ENCODE peak calls at places on chromosomes 11 and 22, in five cellular contexts. One of them, this sample, is unnamed.

GRCh38 chr11:16087886-16088285 is 268.5 kb downstream of the SOX6 start:
- DNase-seq in midbrain: no peak
- DNase-seq in T follicular helper cell: no peak
- DNase-seq in right lobe of liver: no peak
- DNase-seq in NCI-H1417: no peak
- DNase-seq in this sample: no peak

GRCh38 chr11:18491924-18492323 is 34.8 kb downstream of the TSG101 start:
- DNase-seq in NCI-H1417: no peak
- DNase-seq in T follicular helper cell: no peak
- DNase-seq in right lobe of liver: no peak
- DNase-seq in midbrain: no peak
- DNase-seq in this sample: no peak

GRCh38 chr22:43434601-43435311 is 22.9 kb downstream of the MPPED1 start:
- DNase-seq in NCI-H1417: no peak
- DNase-seq in T follicular helper cell: no peak
- DNase-seq in midbrain: no peak
- DNase-seq in right lobe of liver: no peak
- DNase-seq in this sample: no peak

GRCh38 chr11:396948-397548 is 3.0 kb downstream of the PKP3 start:
- DNase-seq in right lobe of liver: no peak
- DNase-seq in midbrain: peak; percentile 2
- DNase-seq in NCI-H1417: no peak
- DNase-seq in T follicular helper cell: no peak
- DNase-seq in this sample: no peak

GRCh38 chr11:123168236-123168635 is 26.8 kb downstream of the CLMP start:
- DNase-seq in midbrain: no peak
- DNase-seq in NCI-H1417: no peak
- DNase-seq in T follicular helper cell: no peak
- DNase-seq in right lobe of liver: no peak
- DNase-seq in this sample: no peak

GRCh38 chr11:12539570-12539969 is 134.7 kb upstream of the TEAD1 start:
- DNase-seq in right lobe of liver: no peak
- DNase-seq in NCI-H1417: no peak
- DNase-seq in midbrain: no peak
- DNase-seq in T follicular helper cell: no peak
- DNase-seq in this sample: peak; percentile 86

GRCh38 chr11:18668131-18668530 is 30.4 kb upstream of the TMEM86A start:
- DNase-seq in T follicular helper cell: no peak
- DNase-seq in right lobe of liver: no peak
- DNase-seq in NCI-H1417: no peak
- DNase-seq in midbrain: no peak
- DNase-seq in this sample: no peak

GRCh38 chr11:64870176-64870892 is 8.1 kb downstream of the EHD1 start:
- DNase-seq in T follicular helper cell: no peak
- DNase-seq in right lobe of liver: peak; percentile 63
- DNase-seq in NCI-H1417: no peak
- DNase-seq in midbrain: no peak
- DNase-seq in this sample: no peak

GRCh38 chr11:128956401-128957203 is 13.9 kb upstream of the TP53AIP1 start:
- DNase-seq in T follicular helper cell: no peak
- DNase-seq in midbrain: peak; percentile 79
- DNase-seq in right lobe of liver: no peak
- DNase-seq in NCI-H1417: peak; percentile 53
- DNase-seq in this sample: peak; percentile 59

GRCh38 chr11:82889133-82890001 is 10.9 kb downstream of the PRCP start:
- DNase-seq in right lobe of liver: no peak
- DNase-seq in T follicular helper cell: no peak
- DNase-seq in NCI-H1417: no peak
- DNase-seq in midbrain: no peak
- DNase-seq in this sample: no peak

GRCh38 chr11:67483901-67484665 is 1.3 kb downstream of the AIP start:
- DNase-seq in NCI-H1417: no peak
- DNase-seq in midbrain: no peak
- DNase-seq in right lobe of liver: no peak
- DNase-seq in T follicular helper cell: no peak
- DNase-seq in this sample: no peak

GRCh38 chr22:16949561-16949960 is 58.5 kb downstream of the GAB4 start:
- DNase-seq in right lobe of liver: no peak
- DNase-seq in NCI-H1417: no peak
- DNase-seq in midbrain: no peak
- DNase-seq in T follicular helper cell: no peak
- DNase-seq in this sample: no peak

GRCh38 chr11:18743365-18743764 is 17.4 kb upstream of the IGSF22 start:
- DNase-seq in T follicular helper cell: no peak
- DNase-seq in midbrain: no peak
- DNase-seq in NCI-H1417: no peak
- DNase-seq in right lobe of liver: no peak
- DNase-seq in this sample: no peak

GRCh38 chr11:27786864-27787263 is 86.6 kb upstream of the BDNF start:
- DNase-seq in midbrain: no peak
- DNase-seq in NCI-H1417: no peak
- DNase-seq in right lobe of liver: no peak
- DNase-seq in T follicular helper cell: no peak
- DNase-seq in this sample: no peak

GRCh38 chr11:62336949-62337681 is at the start of gene ASRGL1:
- DNase-seq in right lobe of liver: peak; percentile 91
- DNase-seq in T follicular helper cell: peak; percentile 59
- DNase-seq in midbrain: peak; percentile 91
- DNase-seq in NCI-H1417: peak; percentile 93
- DNase-seq in this sample: peak; percentile 22

GRCh38 chr22:41181349-41182241 is 23.5 kb upstream of the L3MBTL2 start:
- DNase-seq in NCI-H1417: no peak
- DNase-seq in right lobe of liver: no peak
- DNase-seq in T follicular helper cell: no peak
- DNase-seq in midbrain: no peak
- DNase-seq in this sample: no peak

GRCh38 chr22:24190159-24190540 is 8.9 kb downstream of the SUSD2 start:
- DNase-seq in T follicular helper cell: no peak
- DNase-seq in midbrain: no peak
- DNase-seq in NCI-H1417: no peak
- DNase-seq in right lobe of liver: peak; percentile 54
- DNase-seq in this sample: no peak

GRCh38 chr11:104916442-104916841 is 18.2 kb upstream of the CASP12 start:
- DNase-seq in midbrain: no peak
- DNase-seq in NCI-H1417: no peak
- DNase-seq in T follicular helper cell: no peak
- DNase-seq in right lobe of liver: no peak
- DNase-seq in this sample: no peak

GRCh38 chr22:39176067-39176621 is 23.7 kb upstream of the CBX7 start:
- DNase-seq in T follicular helper cell: no peak
- DNase-seq in right lobe of liver: peak; percentile 71
- DNase-seq in NCI-H1417: no peak
- DNase-seq in midbrain: no peak
- DNase-seq in this sample: no peak

GRCh38 chr11:27703453-27703852 is 3.2 kb upstream of the BDNF start:
- DNase-seq in midbrain: no peak
- DNase-seq in right lobe of liver: no peak
- DNase-seq in NCI-H1417: no peak
- DNase-seq in T follicular helper cell: no peak
- DNase-seq in this sample: no peak

GRCh38 chr11:14373941-14374646 is 15.1 kb upstream of the RRAS2 start:
- DNase-seq in NCI-H1417: no peak
- DNase-seq in T follicular helper cell: no peak
- DNase-seq in right lobe of liver: no peak
- DNase-seq in midbrain: no peak
- DNase-seq in this sample: no peak

GRCh38 chr11:61138940-61139339 is 22.3 kb downstream of the VPS37C start:
- DNase-seq in T follicular helper cell: no peak
- DNase-seq in right lobe of liver: peak; percentile 15
- DNase-seq in midbrain: no peak
- DNase-seq in NCI-H1417: no peak
- DNase-seq in this sample: no peak

GRCh38 chr22:28025333-28025732 is 106.3 kb upstream of the PITPNB start:
- DNase-seq in right lobe of liver: no peak
- DNase-seq in T follicular helper cell: no peak
- DNase-seq in midbrain: no peak
- DNase-seq in NCI-H1417: no peak
- DNase-seq in this sample: no peak

GRCh38 chr11:133697603-133698002 is 147.7 kb downstream of the SPATA19 start:
- DNase-seq in midbrain: no peak
- DNase-seq in NCI-H1417: no peak
- DNase-seq in right lobe of liver: no peak
- DNase-seq in T follicular helper cell: no peak
- DNase-seq in this sample: no peak

GRCh38 chr11:86150826-86151187 is 81.9 kb upstream of the PICALM start:
- DNase-seq in midbrain: no peak
- DNase-seq in T follicular helper cell: no peak
- DNase-seq in right lobe of liver: no peak
- DNase-seq in NCI-H1417: no peak
- DNase-seq in this sample: peak; percentile 53

GRCh38 chr11:100562102-100562501 is 125.0 kb upstream of the ARHGAP42 start:
- DNase-seq in NCI-H1417: no peak
- DNase-seq in T follicular helper cell: no peak
- DNase-seq in right lobe of liver: no peak
- DNase-seq in midbrain: peak; percentile 10
- DNase-seq in this sample: peak; percentile 65

GRCh38 chr11:32232516-32232915 is 141.6 kb downstream of the RCN1 start:
- DNase-seq in T follicular helper cell: no peak
- DNase-seq in right lobe of liver: no peak
- DNase-seq in NCI-H1417: no peak
- DNase-seq in midbrain: no peak
- DNase-seq in this sample: no peak

GRCh38 chr22:39706406-39707150 is 136.0 kb downstream of the CACNA1I start:
- DNase-seq in right lobe of liver: no peak
- DNase-seq in NCI-H1417: no peak
- DNase-seq in midbrain: no peak
- DNase-seq in T follicular helper cell: no peak
- DNase-seq in this sample: no peak

GRCh38 chr22:35299217-35299716 is 427 bp upstream of the TOM1 start:
- DNase-seq in midbrain: no peak
- DNase-seq in T follicular helper cell: peak; percentile 38
- DNase-seq in right lobe of liver: no peak
- DNase-seq in NCI-H1417: no peak
- DNase-seq in this sample: no peak

GRCh38 chr11:31913985-31914384 is 102.9 kb upstream of the PAX6 start:
- DNase-seq in T follicular helper cell: no peak
- DNase-seq in right lobe of liver: no peak
- DNase-seq in midbrain: no peak
- DNase-seq in NCI-H1417: no peak
- DNase-seq in this sample: no peak

GRCh38 chr22:24985824-24986214 is 33.3 kb downstream of the KIAA1671 start:
- DNase-seq in T follicular helper cell: no peak
- DNase-seq in midbrain: no peak
- DNase-seq in NCI-H1417: no peak
- DNase-seq in right lobe of liver: no peak
- DNase-seq in this sample: no peak

GRCh38 chr11:117908959-117909610 is 20.1 kb downstream of the TMPRSS13 start:
- DNase-seq in NCI-H1417: no peak
- DNase-seq in right lobe of liver: no peak
- DNase-seq in T follicular helper cell: no peak
- DNase-seq in midbrain: no peak
- DNase-seq in this sample: no peak

This sample was measured in HFF-Myc.